ENCODE peak calls at places on chromosomes 13 and 19, in six cellular contexts. V is spleen, N is suprapubic skin, W is breast epithelium, P is stomach, U is H1. X is an unnamed sample.

GRCh38 chr13:43802511-43802910 is 15.7 kb upstream of the ENOX1 start:
- DNase-seq in V (no peak), N (no peak), W (no peak), P (no peak), U (no peak), X (no peak)

GRCh38 chr13:20825476-20825875 is 51.7 kb upstream of the EEF1AKMT1 start:
- DNase-seq in V (no peak), N (no peak), W (no peak), P (no peak), U (no peak), X (no peak)

GRCh38 chr13:51764184-51765141 is 39.5 kb downstream of the DHRS12 start:
- DNase-seq in V (no peak), N (no peak), W (no peak), P (peak), U (no peak), X (peak)

GRCh38 chr13:44576396-44577235 is 486 bp upstream of the TSC22D1 start:
- DNase-seq in V (no peak), N (no peak), W (no peak), P (peak), U (no peak), X (no peak)

GRCh38 chr13:91817250-91817649 is 418.8 kb downstream of the GPC5 start:
- DNase-seq in V (no peak), N (no peak), W (no peak), P (no peak), U (no peak), X (no peak)

GRCh38 chr13:78460176-78460575 is 143.2 kb downstream of the POU4F1 start:
- DNase-seq in V (no peak), N (no peak), W (no peak), P (no peak), U (no peak), X (no peak)

GRCh38 chr13:98459721-98460370 is 117.1 kb downstream of the STK24 start:
- DNase-seq in V (no peak), N (no peak), W (no peak), P (no peak), U (no peak), X (no peak)

GRCh38 chr13:113809934-113810333 is 50.9 kb downstream of the TMEM255B start:
- DNase-seq in V (no peak), N (no peak), W (no peak), P (no peak), U (no peak), X (no peak)

GRCh38 chr19:16222806-16223205 is 25.1 kb downstream of the AP1M1 start:
- DNase-seq in V (no peak), N (no peak), W (no peak), P (no peak), U (no peak), X (no peak)

GRCh38 chr13:32079586-32079985 is 48.0 kb downstream of the FRY start:
- DNase-seq in V (no peak), N (no peak), W (no peak), P (no peak), U (no peak), X (no peak)

GRCh38 chr13:39106216-39106995 is 68.2 kb downstream of the NHLRC3 start:
- DNase-seq in V (no peak), N (no peak), W (no peak), P (no peak), U (no peak), X (no peak)

GRCh38 chr13:93304134-93304533 is 77.5 kb downstream of the GPC6 start:
- DNase-seq in V (no peak), N (no peak), W (no peak), P (no peak), U (no peak), X (no peak)

GRCh38 chr13:33873251-33873908 is 55.4 kb downstream of the RFC3 start:
- DNase-seq in V (no peak), N (no peak), W (no peak), P (no peak), U (no peak), X (no peak)

GRCh38 chr19:46859637-46860124 is 1.1 kb upstream of the ARHGAP35 start:
- DNase-seq in V (no peak), N (peak), W (peak), P (peak), U (no peak), X (no peak)

GRCh38 chr13:80884031-80884785 is 543.3 kb upstream of the SPRY2 start:
- DNase-seq in V (no peak), N (no peak), W (no peak), P (no peak), U (no peak), X (no peak)

GRCh38 chr13:27001705-27002104 is 169.9 kb downstream of the USP12 start:
- DNase-seq in V (no peak), N (peak), W (peak), P (no peak), U (no peak), X (no peak)

GRCh38 chr13:40221460-40222201 is 444.8 kb downstream of the FOXO1 start:
- DNase-seq in V (no peak), N (no peak), W (no peak), P (no peak), U (no peak), X (no peak)

GRCh38 chr19:10961073-10961762 is 388 bp downstream of the SMARCA4 start:
- DNase-seq in V (no peak), N (no peak), W (no peak), P (peak), U (peak), X (no peak)

GRCh38 chr19:18437481-18438330 is at the start of gene ISYNA1:
- DNase-seq in V (peak), N (no peak), W (no peak), P (peak), U (peak), X (no peak)

GRCh38 chr13:100378533-100378932 is 210.1 kb downstream of the GGACT start:
- DNase-seq in V (no peak), N (no peak), W (no peak), P (no peak), U (no peak), X (no peak)

GRCh38 chr19:7871530-7872305 is 2.5 kb downstream of the PRR36 start:
- DNase-seq in V (peak), N (peak), W (peak), P (peak), U (peak), X (no peak)

GRCh38 chr19:14059093-14059480 is 2.8 kb downstream of the PALM3 start:
- DNase-seq in V (no peak), N (no peak), W (no peak), P (peak), U (peak), X (no peak)

GRCh38 chr19:35458821-35459391 is 10.8 kb downstream of the FFAR2 start:
- DNase-seq in V (peak), N (no peak), W (no peak), P (peak), U (no peak), X (no peak)

GRCh38 chr13:97934590-97934989 is 18.9 kb upstream of the IPO5 start:
- DNase-seq in V (no peak), N (no peak), W (no peak), P (no peak), U (no peak), X (no peak)

GRCh38 chr19:38417544-38418506 is 8.2 kb downstream of the RASGRP4 start:
- DNase-seq in V (peak), N (no peak), W (no peak), P (peak), U (peak), X (no peak)

GRCh38 chr19:400976-401835 is 7.7 kb downstream of the C2CD4C start:
- DNase-seq in V (peak), N (peak), W (peak), P (no peak), U (peak), X (no peak)

GRCh38 chr19:49136771-49137171 is 17.4 kb downstream of the PPFIA3 start:
- DNase-seq in V (no peak), N (no peak), W (no peak), P (peak), U (no peak), X (no peak)

GRCh38 chr19:33432408-33433170 is 59.1 kb downstream of the CEBPG start:
- DNase-seq in V (peak), N (peak), W (peak), P (no peak), U (no peak), X (no peak)

GRCh38 chr19:13051581-13052165 is 51.0 kb downstream of the LYL1 start:
- DNase-seq in V (no peak), N (no peak), W (peak), P (peak), U (peak), X (no peak)

GRCh38 chr19:16649734-16650133 is 10.2 kb downstream of the SMIM7 start:
- DNase-seq in V (no peak), N (no peak), W (no peak), P (no peak), U (no peak), X (no peak)

GRCh38 chr19:4174895-4175668 is 7.3 kb downstream of the SIRT6 start:
- DNase-seq in V (no peak), N (no peak), W (no peak), P (no peak), U (no peak), X (no peak)

GRCh38 chr19:7534531-7534980 is 961 bp upstream of the PNPLA6 start:
- DNase-seq in V (no peak), N (no peak), W (no peak), P (peak), U (peak), X (peak)

GRCh38 chr19:40523322-40524047 is 53.2 kb upstream of the SHKBP1 start:
- DNase-seq in V (peak), N (no peak), W (no peak), P (peak), U (peak), X (no peak)

GRCh38 chr13:47117268-47117667 is 220.4 kb upstream of the HTR2A start:
- DNase-seq in V (no peak), N (no peak), W (no peak), P (no peak), U (no peak), X (no peak)

GRCh38 chr13:60788156-60788829 is 391.3 kb downstream of the TDRD3 start:
- DNase-seq in V (no peak), N (no peak), W (no peak), P (no peak), U (no peak), X (no peak)

GRCh38 chr13:51856998-51857397 is 4.8 kb upstream of the CCDC70 start:
- DNase-seq in V (no peak), N (no peak), W (no peak), P (no peak), U (no peak), X (no peak)

GRCh38 chr13:111387945-111388600 is 67.6 kb downstream of the TEX29 start:
- DNase-seq in V (peak), N (peak), W (no peak), P (peak), U (no peak), X (no peak)

GRCh38 chr19:16293133-16294085 is 31.2 kb upstream of the KLF2 start:
- DNase-seq in V (no peak), N (peak), W (peak), P (peak), U (no peak), X (peak)

GRCh38 chr13:30408319-30409101 is 13.8 kb upstream of the UBE2L5 start:
- DNase-seq in V (peak), N (peak), W (peak), P (peak), U (peak), X (peak)
- TF ChIP-seq POLR2AphosphoS5 in V (peak), N (no peak), W (peak), P (peak), U (no peak), X (peak)

DNA sequence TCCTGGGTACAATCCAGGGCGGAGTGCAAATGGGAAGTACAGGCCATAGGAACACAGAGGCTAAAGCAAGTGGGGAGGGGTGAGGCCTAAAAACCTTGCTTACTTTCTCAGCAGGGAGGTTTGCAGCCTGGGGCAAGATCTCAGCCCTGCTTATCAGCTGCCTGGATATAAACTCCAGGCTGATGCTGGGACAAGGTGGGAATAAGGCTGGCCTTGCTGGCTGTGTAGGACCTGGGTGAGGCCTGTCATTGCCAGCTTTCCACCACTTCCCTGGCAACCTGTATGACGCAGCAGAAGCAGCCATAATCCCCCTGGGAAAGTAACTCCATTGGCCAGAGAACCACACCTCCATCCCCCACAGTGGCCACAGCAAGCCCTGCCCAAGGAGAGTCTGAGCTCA is 279.1 kb upstream of the ATXN8OS start:
- DNase-seq in V (no peak), N (no peak), W (no peak), P (no peak), U (no peak), X (no peak)
- TF ChIP-seq POLR2AphosphoS5 in V (no peak), N (no peak), W (no peak), P (no peak), U (no peak), X (no peak)

DNA sequence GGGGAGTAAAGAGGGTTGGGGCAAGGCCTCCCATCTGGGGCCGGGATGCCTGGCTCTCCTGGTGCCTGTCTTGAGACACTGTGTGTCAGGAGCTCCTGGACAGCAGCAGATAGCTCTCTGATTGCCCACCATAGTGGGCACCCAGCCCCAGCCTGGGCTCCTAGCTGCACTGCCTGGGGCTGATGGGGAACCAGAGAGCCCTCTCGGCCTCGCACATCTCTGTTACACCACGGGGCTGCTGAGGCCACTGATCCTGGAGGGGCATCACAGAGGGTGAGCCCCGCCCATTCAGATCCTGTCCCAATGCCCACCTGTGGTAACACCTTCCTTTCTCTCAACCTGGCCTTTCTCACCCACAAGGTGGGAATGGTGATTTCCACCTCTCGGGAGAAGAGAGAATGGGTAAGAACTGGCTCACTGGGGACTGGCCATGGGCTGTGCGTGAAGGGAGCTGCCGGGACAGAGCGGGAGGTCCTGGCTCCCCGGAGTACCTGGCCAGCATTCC is 135.9 kb downstream of the URI1 start:
- DNase-seq in V (peak), N (peak), W (peak), P (no peak), U (no peak), X (no peak)
- TF ChIP-seq POLR2AphosphoS5 in V (no peak), N (no peak), W (no peak), P (no peak), U (no peak), X (no peak)

GRCh38 chr13:24033527-24034302 is 126.8 kb upstream of the SPATA13 start:
- DNase-seq in V (no peak), N (no peak), W (no peak), P (no peak), U (no peak), X (no peak)
- TF ChIP-seq POLR2AphosphoS5 in V (no peak), N (peak), W (no peak), P (no peak), U (no peak), X (peak)

DNA sequence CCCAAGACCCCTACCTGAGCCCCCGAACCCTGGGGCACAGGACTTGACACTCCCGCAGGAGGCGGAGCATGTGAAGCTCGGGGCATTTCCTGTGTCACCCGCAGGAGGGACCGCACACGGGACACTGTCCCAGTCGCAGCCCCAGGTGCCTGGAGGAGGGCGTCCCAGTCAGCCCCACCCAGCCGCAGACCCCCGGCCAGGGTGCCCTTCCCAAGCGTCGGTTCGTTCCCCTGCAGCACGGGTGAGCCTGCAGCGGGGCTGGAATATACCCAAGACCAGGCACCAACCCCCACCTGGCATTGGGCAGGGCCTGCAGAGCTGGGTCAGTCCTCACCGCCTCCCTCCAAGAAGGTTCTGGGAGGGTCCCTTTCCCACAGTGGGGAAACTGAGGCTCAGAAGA is 21.6 kb downstream of the TCF3 start:
- DNase-seq in V (no peak), N (no peak), W (no peak), P (no peak), U (no peak), X (no peak)
- TF ChIP-seq POLR2AphosphoS5 in V (no peak), N (no peak), W (no peak), P (no peak), U (no peak), X (no peak)

GRCh38 chr13:110126391-110126961 is 180.5 kb downstream of the COL4A1 start:
- DNase-seq in V (no peak), N (no peak), W (no peak), P (no peak), U (no peak), X (peak)
- TF ChIP-seq POLR2AphosphoS5 in V (peak), N (peak), W (no peak), P (no peak), U (no peak), X (peak)

DNA sequence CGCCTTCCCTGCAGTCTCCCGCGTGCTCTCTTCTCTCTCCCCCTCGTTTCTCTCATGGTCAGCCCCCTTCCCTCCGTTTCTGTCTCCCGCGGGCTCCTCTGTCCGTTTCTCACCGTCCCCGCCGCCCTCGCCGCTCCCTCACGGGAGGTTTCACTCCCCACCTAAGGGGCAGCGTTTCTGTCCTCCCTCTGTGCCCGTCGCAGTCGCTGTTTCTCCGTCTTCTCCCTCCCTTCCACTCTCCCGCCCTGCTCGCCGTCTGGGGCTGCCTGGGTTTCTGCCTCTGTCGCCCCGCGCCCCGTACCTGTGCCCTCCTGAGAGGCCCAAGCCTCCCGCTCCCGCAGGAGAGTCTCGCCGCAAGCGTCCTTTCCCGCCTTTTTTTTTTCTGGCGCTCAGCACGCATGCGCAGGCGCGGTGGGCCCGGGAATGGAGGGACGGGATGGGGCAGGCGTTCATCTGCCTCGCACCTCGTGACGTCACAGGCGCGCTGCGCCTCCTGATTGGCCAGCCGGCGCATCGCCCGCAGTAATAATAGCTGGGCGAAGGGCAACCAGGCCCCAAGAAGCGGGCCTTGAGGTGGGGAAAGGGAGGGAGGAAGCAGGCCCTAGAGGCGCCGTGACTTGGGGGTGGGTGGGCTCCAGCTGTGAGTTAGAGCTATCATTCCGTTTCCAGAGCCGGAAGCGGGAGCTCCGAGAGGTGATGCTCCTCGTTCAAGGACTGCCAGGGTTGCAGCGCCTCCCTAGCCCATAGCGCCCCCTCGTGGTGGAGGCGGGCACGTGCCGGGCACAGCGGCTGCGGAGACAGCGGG is 15.4 kb downstream of the SSC5D start:
- DNase-seq in V (peak), N (peak), W (peak), P (peak), U (peak), X (peak)
- TF ChIP-seq POLR2AphosphoS5 in V (peak), N (no peak), W (no peak), P (no peak), U (no peak), X (no peak)

X was measured in esophagus muscularis mucosa.